ENCODE peak calls at places on chromosomes 2 and 18, in seven cellular contexts. N is transverse colon, U is stomach, K is esophagus muscularis mucosa, V is K562, H is SK-N-SH, A is H1. W is an unnamed sample.

GRCh38 chr2:120737802-120738516 is 2.3 kb downstream of the GLI2 start:
- DNase-seq in A (peak; percentile 67), K (peak; percentile 86), N (peak; percentile 45), H (no peak), U (peak; percentile 71), V (no peak), W (no peak)

GRCh38 chr2:225025917-225026571 is 16.2 kb downstream of the DOCK10 start:
- DNase-seq in K (no peak), H (no peak), A (no peak), V (no peak), N (no peak), U (no peak), W (peak; percentile 40)

GRCh38 chr2:120510751-120511395 is 164.9 kb downstream of the INHBB start:
- DNase-seq in N (no peak), K (no peak), V (no peak), U (no peak), H (no peak), A (no peak), W (no peak)

GRCh38 chr2:143551946-143552655 is 422.9 kb downstream of the ARHGAP15 start:
- DNase-seq in V (no peak), U (no peak), N (no peak), K (no peak), A (no peak), H (no peak), W (no peak)

GRCh38 chr2:1586251-1586945 is 157.9 kb downstream of the PXDN start:
- DNase-seq in H (no peak), N (no peak), V (no peak), K (no peak), A (no peak), U (no peak), W (no peak)

GRCh38 chr2:158113896-158114295 is 12.2 kb downstream of the UPP2 start:
- DNase-seq in H (no peak), U (no peak), A (no peak), N (no peak), V (no peak), K (no peak), W (no peak)

GRCh38 chr2:1306029-1306686 is 107.1 kb upstream of the TPO start:
- DNase-seq in H (no peak), N (no peak), V (no peak), K (peak; percentile 89), U (no peak), A (no peak), W (no peak)

GRCh38 chr2:195322324-195322723 is 334.7 kb upstream of the SLC39A10 start:
- DNase-seq in U (no peak), A (no peak), V (peak; percentile 85), K (no peak), H (peak; percentile 48), N (peak; percentile 55), W (no peak)

GRCh38 chr2:122191331-122191730 is 435.9 kb downstream of the TSN start:
- DNase-seq in K (no peak), V (peak; percentile 50), N (no peak), U (no peak), H (peak; percentile 55), A (peak; percentile 63), W (no peak)

GRCh38 chr2:106304612-106305184 is 110.6 kb upstream of the UXS1 start:
- DNase-seq in V (no peak), U (no peak), K (no peak), A (no peak), H (no peak), N (no peak), W (no peak)

GRCh38 chr18:74896390-74896991 is 298.8 kb downstream of the ZNF407 start:
- DNase-seq in A (peak; percentile 48), N (peak; percentile 55), V (peak; percentile 30), K (no peak), H (peak; percentile 20), U (peak; percentile 62), W (peak; percentile 56)

GRCh38 chr2:158518083-158518482 is 61.3 kb downstream of the PKP4 start:
- DNase-seq in H (no peak), V (no peak), N (no peak), K (no peak), U (no peak), A (no peak), W (no peak)

GRCh38 chr2:222318026-222318711 is 19.4 kb upstream of the PAX3 start:
- DNase-seq in H (peak; percentile 84), N (peak; percentile 75), K (peak; percentile 80), A (peak; percentile 89), U (peak; percentile 72), V (peak; percentile 15), W (peak; percentile 64)

GRCh38 chr18:58253871-58254270 is 209.8 kb downstream of the NEDD4L start:
- DNase-seq in U (no peak), H (no peak), A (no peak), N (no peak), K (no peak), V (no peak), W (no peak)

GRCh38 chr2:192307530-192307929 is 112.8 kb upstream of the TMEFF2 start:
- DNase-seq in A (no peak), U (no peak), H (no peak), K (no peak), N (no peak), V (no peak), W (no peak)

GRCh38 chr2:190357596-190357995 is 14.2 kb downstream of the INPP1 start:
- DNase-seq in H (no peak), V (no peak), A (no peak), K (no peak), N (no peak), U (no peak), W (no peak)

GRCh38 chr2:10548626-10549025 is 100.5 kb upstream of the ODC1 start:
- DNase-seq in U (no peak), H (peak; percentile 93), V (no peak), A (peak; percentile 58), K (no peak), N (no peak), W (no peak)

GRCh38 chr2:10305715-10306114 is 3.0 kb downstream of the HPCAL1 start:
- DNase-seq in A (no peak), H (no peak), K (no peak), U (peak; percentile 44), N (peak; percentile 21), V (no peak), W (peak; percentile 47)

GRCh38 chr2:192655916-192656315 is 461.2 kb upstream of the TMEFF2 start:
- DNase-seq in N (no peak), K (no peak), U (no peak), H (no peak), A (no peak), V (no peak), W (no peak)

GRCh38 chr18:64019922-64020756 is 50.3 kb downstream of the SERPINB8 start:
- DNase-seq in V (no peak), U (no peak), K (no peak), N (no peak), H (no peak), A (no peak), W (no peak)

GRCh38 chr2:231050018-231050901 is 6.4 kb upstream of the PSMD1 start:
- DNase-seq in K (no peak), N (peak; percentile 85), U (peak; percentile 93), V (no peak), A (no peak), H (no peak), W (no peak)

GRCh38 chr2:32864337-32864736 is 82.4 kb upstream of the LTBP1 start:
- DNase-seq in K (no peak), H (no peak), A (no peak), U (no peak), V (no peak), N (no peak), W (no peak)

GRCh38 chr18:69755856-69756496 is 191.7 kb downstream of the CD226 start:
- DNase-seq in N (no peak), U (no peak), K (no peak), V (no peak), A (no peak), H (no peak), W (no peak)

GRCh38 chr2:142525720-142526119 is 351.7 kb upstream of the KYNU start:
- DNase-seq in A (no peak), K (no peak), H (no peak), N (no peak), V (no peak), U (no peak), W (no peak)

DNA sequence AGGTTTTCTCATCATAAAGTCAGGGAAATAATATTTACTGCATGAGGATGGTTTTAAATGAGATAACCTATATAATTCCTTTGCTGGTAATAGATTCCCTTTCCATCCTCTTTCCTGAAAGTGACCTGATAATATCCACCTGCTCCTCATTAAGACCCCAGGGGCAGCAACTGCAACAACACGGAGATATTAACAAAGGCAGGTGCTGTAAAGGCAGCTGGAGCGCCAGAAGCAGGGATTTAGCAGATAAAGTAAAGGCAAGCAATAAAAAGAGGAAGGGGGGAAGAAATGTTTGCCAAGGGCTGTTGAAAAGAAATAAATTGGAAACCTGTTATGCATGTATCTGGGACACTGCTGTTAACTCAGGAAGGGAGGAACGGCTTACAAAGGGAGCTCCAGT is 472.6 kb upstream of the KLHL29 start:
- DNase-seq in V (no peak), K (no peak), H (peak; percentile 27), A (no peak), U (no peak), N (no peak), W (no peak)
- H3K4me1 ChIP-seq in V (no peaks in the 10 kb centered on the region), K (no peaks in the 10 kb centered on the region), H (no peaks in the 10 kb centered on the region), A (no peaks in the 10 kb centered on the region), U (no peaks in the 10 kb centered on the region), N (no peaks in the 10 kb centered on the region), W (no peaks in the 10 kb centered on the region)

DNA sequence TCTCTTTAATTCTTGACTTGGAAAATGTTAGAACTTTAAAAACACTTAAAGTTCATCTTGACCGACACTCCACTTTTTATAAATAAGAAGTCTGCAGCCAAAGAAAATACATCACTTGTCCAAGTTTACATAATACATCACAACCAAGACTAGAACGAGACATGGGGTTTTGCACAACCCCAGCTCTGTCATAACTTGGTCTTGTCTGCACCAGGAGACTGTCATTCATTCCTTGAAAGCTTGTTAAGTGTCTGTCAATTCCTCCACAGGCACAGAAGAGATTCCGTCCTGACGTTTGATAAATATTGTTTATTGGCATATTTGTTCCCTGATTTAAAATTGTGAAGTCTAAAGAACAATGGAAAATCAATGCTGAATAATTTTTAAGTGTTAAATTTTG is 139.5 kb upstream of the SETBP1 start:
- DNase-seq in U (no peak), H (no peak), N (no peak), K (no peak), A (no peak), V (no peak), W (no peak)
- TF ChIP-seq EP300 in U (no peak), H (no peak), N (no peak), K (no peak), A (no peak), V (no peak), W (no peak)

GRCh38 chr18:22169011-22169888 is at the start of gene GATA6:
- DNase-seq in U (peak; percentile 95), K (no peak), A (peak; percentile 87), N (peak; percentile 91), V (peak; percentile 77), H (peak; percentile 69), W (peak; percentile 94)
- TF ChIP-seq POLR2AphosphoS5 in U (peak; percentile 84), K (peak; percentile 86), A (no peak), N (peak; percentile 65), V (no peak), H (no peak), W (peak; percentile 81)

DNA sequence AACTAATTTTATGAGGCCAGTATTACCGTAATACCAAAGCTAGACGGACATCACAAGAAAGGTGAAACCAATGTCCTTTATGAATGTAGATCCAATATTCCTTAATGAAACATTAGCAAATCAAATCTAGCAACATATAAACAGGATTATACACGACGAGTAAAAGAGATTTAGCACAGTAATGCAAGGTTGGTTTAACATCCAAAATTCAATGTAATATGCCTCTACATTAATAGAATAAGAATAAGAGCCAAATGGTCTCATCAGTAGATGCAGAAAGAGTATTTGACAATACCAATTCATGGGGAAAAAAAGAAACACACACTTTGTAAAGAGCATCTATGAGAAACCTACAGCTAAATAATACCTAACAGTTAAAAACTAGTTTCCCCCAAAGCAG is 99.5 kb downstream of the TMEM163 start:
- DNase-seq in N (no peak), K (no peak), H (no peak), U (no peak), V (no peak), A (no peak), W (no peak)
- H3K4me1 ChIP-seq in N (no peaks in the 10 kb centered on the region), K (no peaks in the 10 kb centered on the region), H (no peaks in the 10 kb centered on the region), U (no peaks in the 10 kb centered on the region), V (no peaks in the 10 kb centered on the region), A (no peaks in the 10 kb centered on the region), W (no peaks in the 10 kb centered on the region)

W was measured in upper lobe of left lung.